ENCODE peak calls at places on chromosome X, in eight cellular contexts. W is BJ, B is GM12865, X is breast epithelium, U is DND-41, E is A549, D is body of pancreas, Q is left lung. V is an unnamed sample.
A peak's percentile ranks its signal among the peaks of the same experiment; 100 is the strongest.

GRCh38 chrX:72141372-72142004 is 9.8 kb upstream of the RTL5 start:
- DNase-seq in W (no peak), B (peak; percentile 45), X (no peak), U (no peak), E (no peak), D (no peak), Q (no peak), V (no peak)

GRCh38 chrX:24190500-24191156 is 41.1 kb downstream of the ZFX start:
- DNase-seq in W (no peak), B (no peak), X (no peak), U (no peak), E (no peak), D (no peak), Q (no peak), V (no peak)

GRCh38 chrX:25600776-25601175 is 537.4 kb upstream of the MAGEB18 start:
- DNase-seq in W (no peak), B (no peak), X (no peak), U (no peak), E (no peak), D (no peak), Q (no peak), V (no peak)

GRCh38 chrX:22800360-22800759 is 199.4 kb upstream of the DDX53 start:
- DNase-seq in W (peak; percentile 62), B (no peak), X (no peak), U (peak; percentile 10), E (no peak), D (no peak), Q (no peak), V (no peak)

GRCh38 chrX:15761564-15762191 is 23.6 kb downstream of the CA5B start:
- DNase-seq in W (no peak), B (peak; percentile 52), X (no peak), U (peak; percentile 31), E (peak; percentile 42), D (no peak), Q (no peak), V (no peak)

GRCh38 chrX:110036162-110037033 is 33.5 kb downstream of the TMEM164 start:
- DNase-seq in W (no peak), B (no peak), X (no peak), U (no peak), E (peak; percentile 13), D (no peak), Q (no peak), V (no peak)

GRCh38 chrX:23900220-23900797 is 7.4 kb downstream of the APOO start:
- DNase-seq in W (no peak), B (no peak), X (no peak), U (no peak), E (no peak), D (no peak), Q (no peak), V (peak; percentile 59)

GRCh38 chrX:14015294-14015693 is 14.4 kb downstream of the GEMIN8 start:
- DNase-seq in W (no peak), B (no peak), X (no peak), U (no peak), E (no peak), D (no peak), Q (no peak), V (no peak)

GRCh38 chrX:7132335-7133035 is 15.0 kb upstream of the STS start:
- DNase-seq in W (peak; percentile 52), B (peak; percentile 60), X (peak; percentile 51), U (peak; percentile 37), E (peak; percentile 38), D (peak; percentile 87), Q (no peak), V (no peak)

GRCh38 chrX:57952320-57952678 is 42.0 kb upstream of the ZXDA start:
- DNase-seq in W (no peak), B (no peak), X (no peak), U (no peak), E (no peak), D (no peak), Q (peak; percentile 10), V (no peak)

GRCh38 chrX:39972340-39972739 is 125.4 kb downstream of the BCOR start:
- DNase-seq in W (no peak), B (no peak), X (no peak), U (no peak), E (no peak), D (no peak), Q (no peak), V (no peak)

GRCh38 chrX:113001836-113002235 is 161.2 kb upstream of the AMOT start:
- DNase-seq in W (no peak), B (no peak), X (no peak), U (no peak), E (no peak), D (no peak), Q (no peak), V (no peak)

GRCh38 chrX:130896816-130897508 is 6.0 kb downstream of the ENOX2 start:
- DNase-seq in W (no peak), B (no peak), X (no peak), U (no peak), E (no peak), D (no peak), Q (no peak), V (no peak)

GRCh38 chrX:155028749-155029360 is 2.2 kb downstream of the FUNDC2 start:
- DNase-seq in W (no peak), B (peak; percentile 7), X (no peak), U (no peak), E (no peak), D (no peak), Q (no peak), V (no peak)

GRCh38 chrX:24561121-24561520 is 86.0 kb downstream of the PCYT1B start:
- DNase-seq in W (no peak), B (peak; percentile 32), X (no peak), U (no peak), E (peak; percentile 23), D (no peak), Q (no peak), V (no peak)

GRCh38 chrX:118188977-118189376 is 72.4 kb upstream of the KLHL13 start:
- DNase-seq in W (no peak), B (no peak), X (no peak), U (no peak), E (no peak), D (peak; percentile 46), Q (no peak), V (no peak)

GRCh38 chrX:43562372-43562771 is 93.7 kb upstream of the MAOA start:
- DNase-seq in W (no peak), B (no peak), X (no peak), U (no peak), E (no peak), D (no peak), Q (no peak), V (no peak)

GRCh38 chrX:43560247-43560946 is 95.7 kb upstream of the MAOA start:
- DNase-seq in W (no peak), B (no peak), X (no peak), U (no peak), E (no peak), D (no peak), Q (no peak), V (no peak)

GRCh38 chrX:43559643-43560042 is 96.5 kb upstream of the MAOA start:
- DNase-seq in W (no peak), B (peak; percentile 29), X (peak; percentile 33), U (peak; percentile 66), E (peak; percentile 10), D (peak; percentile 46), Q (no peak), V (no peak)

GRCh38 chrX:43566170-43566569 is 89.9 kb upstream of the MAOA start:
- DNase-seq in W (no peak), B (no peak), X (no peak), U (no peak), E (no peak), D (no peak), Q (no peak), V (no peak)

DNA sequence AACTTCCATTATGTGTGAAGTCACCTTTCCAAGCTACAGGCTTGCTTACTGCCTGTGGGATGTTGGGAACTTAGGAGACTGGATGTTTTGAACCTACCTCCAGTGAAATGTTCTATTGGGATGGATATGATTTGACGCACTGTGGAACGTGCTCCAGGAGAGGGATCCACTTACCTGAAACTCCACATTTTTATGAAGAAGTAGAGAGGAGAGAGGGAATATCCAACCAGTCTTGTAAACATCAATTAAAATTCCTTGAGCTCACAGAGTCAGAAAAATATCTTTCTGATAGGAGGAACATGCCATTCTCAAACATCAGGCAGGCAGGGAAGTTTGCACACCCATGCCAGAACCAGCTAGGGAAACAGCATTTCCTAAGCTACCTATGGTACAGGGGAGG is 91.1 kb upstream of the MAOA start:
- DNase-seq in W (no peak), B (no peak), X (no peak), U (no peak), E (no peak), D (no peak), Q (no peak), V (no peak)
- TF ChIP-seq CTCF in W (no peak), B (no peak), X (no peak), U (no peak), E (no peak), D (peak; percentile 48), Q (no peak), V (no peak)

GRCh38 chrX:38634665-38635064 is 73.3 kb downstream of the TSPAN7 start:
- DNase-seq in W (no peak), B (no peak), X (no peak), U (peak; percentile 12), E (no peak), D (no peak), Q (no peak), V (no peak)
- TF ChIP-seq CTCF in W (no peak), B (no peak), X (no peak), U (no peak), E (no peak), D (no peak), Q (no peak), V (no peak)

DNA sequence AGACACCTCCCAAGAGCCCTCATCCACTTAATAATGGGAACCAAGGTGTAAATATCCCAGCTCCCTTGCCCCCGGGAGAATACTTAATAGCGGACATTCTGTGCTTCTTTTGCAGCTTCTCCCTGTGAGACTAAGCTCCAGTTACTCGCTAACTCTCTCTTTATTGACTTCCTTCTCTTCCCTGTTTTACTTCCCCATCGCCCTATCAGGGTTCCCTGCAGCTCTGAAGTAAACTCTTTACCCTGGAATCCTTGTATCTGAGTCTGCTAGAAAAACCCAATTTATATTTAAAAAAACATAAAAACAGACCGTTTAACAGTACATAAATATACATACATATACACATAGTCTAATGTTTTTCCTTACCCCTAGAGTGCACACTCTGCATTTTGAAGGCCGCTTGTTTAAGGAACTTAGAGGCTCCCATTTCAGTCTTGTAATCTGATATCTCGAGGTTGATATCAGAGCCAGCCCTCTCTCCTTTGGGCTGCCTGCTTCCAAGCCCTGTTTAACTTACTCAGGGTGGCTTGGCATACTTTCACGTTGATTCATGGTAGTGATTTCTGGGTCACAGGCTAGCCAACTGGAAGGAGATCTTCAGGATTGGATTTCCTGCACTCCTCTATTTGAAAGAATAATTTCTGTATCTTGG is 177.4 kb upstream of the SCML1 start:
- DNase-seq in W (peak; percentile 39), B (no peak), X (no peak), U (no peak), E (peak; percentile 30), D (peak; percentile 29), Q (no peak), V (no peak)
- TF ChIP-seq CTCF in W (no peak), B (no peak), X (no peak), U (no peak), E (no peak), D (no peak), Q (no peak), V (no peak)

DNA sequence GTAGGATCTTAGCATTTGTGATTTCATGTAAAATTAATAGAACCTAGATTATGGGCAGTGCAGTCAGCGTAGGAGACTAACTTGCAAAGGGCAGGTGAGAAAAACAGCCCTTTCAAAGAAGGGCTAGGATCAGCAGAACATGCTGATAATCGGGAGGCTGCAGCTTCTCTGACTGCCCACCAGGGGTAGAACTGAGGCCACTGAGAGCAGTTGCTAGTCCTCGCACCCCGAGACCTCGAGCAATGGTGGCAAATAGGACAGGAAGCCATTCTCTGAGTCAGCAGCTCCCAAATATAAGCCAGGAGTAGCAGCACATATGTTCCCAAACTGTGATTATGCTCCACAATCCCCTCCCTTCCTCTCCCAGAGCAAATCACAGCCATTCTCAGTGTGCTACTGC is 186.4 kb downstream of the MSL3 start:
- DNase-seq in W (no peak), B (peak; percentile 28), X (no peak), U (no peak), E (peak; percentile 11), D (no peak), Q (no peak), V (no peak)
- TF ChIP-seq CTCF in W (peak; percentile 61), B (peak; percentile 38), X (no peak), U (peak; percentile 25), E (peak; percentile 10), D (no peak), Q (peak; percentile 24), V (no peak)

V was measured in CD14-positive monocyte.